ENCODE peak calls at places on chromosomes 11 and 22, in six cellular contexts. C is tibial artery, D is Right ventricle myocardium superior, J is hippocampal formation, K is NCI-H2227 treated with DMSO at 0.1 percent for 48 hours, S is GM12891. A is an unnamed sample.

GRCh38 chr11:120331301-120331966 is 4.8 kb upstream of the ARHGEF12 start:
- DNase-seq in C (no peak), D (peak), J (no peak), K (no peak), S (no peak), A (no peak)

GRCh38 chr11:110472858-110473257 is 43.1 kb downstream of the FDX1 start:
- DNase-seq in C (no peak), D (no peak), J (no peak), K (no peak), S (no peak), A (no peak)

GRCh38 chr11:74720596-74721478 is 10.4 kb downstream of the CHRDL2 start:
- DNase-seq in C (peak), D (peak), J (no peak), K (no peak), S (no peak), A (peak)

GRCh38 chr22:38718414-38718813 is 12.7 kb downstream of the GTPBP1 start:
- DNase-seq in C (peak), D (no peak), J (peak), K (peak), S (no peak), A (peak)

GRCh38 chr11:35103366-35104194 is 35.4 kb upstream of the CD44 start:
- DNase-seq in C (no peak), D (no peak), J (no peak), K (no peak), S (no peak), A (no peak)

GRCh38 chr11:67648140-67648795 is 2.3 kb downstream of the ACY3 start:
- DNase-seq in C (no peak), D (no peak), J (no peak), K (no peak), S (peak), A (peak)

GRCh38 chr22:37206841-37207821 is 5.1 kb downstream of the SSTR3 start:
- DNase-seq in C (peak), D (no peak), J (no peak), K (no peak), S (no peak), A (peak)

GRCh38 chr11:95398437-95399112 is 167.6 kb upstream of the SESN3 start:
- DNase-seq in C (no peak), D (no peak), J (no peak), K (no peak), S (no peak), A (no peak)

GRCh38 chr11:33347490-33348125 is 90.4 kb downstream of the HIPK3 start:
- DNase-seq in C (no peak), D (no peak), J (no peak), K (no peak), S (no peak), A (no peak)

GRCh38 chr22:45006101-45006872 is 3.5 kb downstream of the PHF21B start:
- DNase-seq in C (no peak), D (no peak), J (peak), K (peak), S (no peak), A (no peak)

GRCh38 chr11:28232649-28233048 is 124.5 kb downstream of the METTL15 start:
- DNase-seq in C (no peak), D (no peak), J (no peak), K (no peak), S (no peak), A (no peak)

GRCh38 chr11:65132238-65132987 is 1.9 kb downstream of the SYVN1 start:
- DNase-seq in C (peak), D (no peak), J (no peak), K (no peak), S (no peak), A (no peak)

GRCh38 chr22:49721211-49721763 is 106.4 kb downstream of the BRD1 start:
- DNase-seq in C (no peak), D (no peak), J (no peak), K (no peak), S (no peak), A (no peak)

GRCh38 chr11:88414385-88414861 is 76.9 kb upstream of the CTSC start:
- DNase-seq in C (no peak), D (no peak), J (peak), K (no peak), S (no peak), A (no peak)

GRCh38 chr22:27295605-27296004 is 506.0 kb downstream of the MN1 start:
- DNase-seq in C (no peak), D (no peak), J (no peak), K (no peak), S (no peak), A (no peak)

GRCh38 chr11:108322666-108323065 is 99.8 kb downstream of the ATM start:
- DNase-seq in C (no peak), D (no peak), J (no peak), K (no peak), S (no peak), A (no peak)

GRCh38 chr11:93537022-93537421 is 6.2 kb downstream of the SMCO4 start:
- DNase-seq in C (peak), D (peak), J (peak), K (no peak), S (no peak), A (peak)

GRCh38 chr22:36541831-36542391 is 12.9 kb upstream of the EIF3D start:
- DNase-seq in C (no peak), D (no peak), J (no peak), K (no peak), S (no peak), A (no peak)

GRCh38 chr11:68037481-68038225 is 1.2 kb upstream of the TCIRG1 start:
- DNase-seq in C (no peak), D (no peak), J (no peak), K (no peak), S (no peak), A (peak)

GRCh38 chr11:330307-330693 is 9.6 kb upstream of the IFITM3 start:
- DNase-seq in C (peak), D (no peak), J (no peak), K (no peak), S (no peak), A (no peak)

GRCh38 chr11:46363455-46363920 is 16.2 kb downstream of the DGKZ start:
- DNase-seq in C (no peak), D (peak), J (peak), K (no peak), S (no peak), A (peak)

GRCh38 chr22:44000123-44000522 is 24.0 kb upstream of the PARVB start:
- DNase-seq in C (no peak), D (no peak), J (no peak), K (no peak), S (no peak), A (no peak)

GRCh38 chr11:16097543-16097942 is 258.8 kb downstream of the SOX6 start:
- DNase-seq in C (no peak), D (no peak), J (no peak), K (no peak), S (no peak), A (no peak)

GRCh38 chr22:40203568-40203967 is 25.8 kb downstream of the TNRC6B start:
- DNase-seq in C (no peak), D (no peak), J (no peak), K (no peak), S (peak), A (no peak)

GRCh38 chr22:19176732-19177131 is 1.8 kb downstream of the SLC25A1 start:
- DNase-seq in C (no peak), D (no peak), J (no peak), K (no peak), S (no peak), A (no peak)

GRCh38 chr22:48240165-48240934 is 1477.9 kb downstream of the TBC1D22A start:
- DNase-seq in C (no peak), D (no peak), J (no peak), K (no peak), S (no peak), A (no peak)

GRCh38 chr11:109865558-109866186 is 227.5 kb upstream of the ZC3H12C start:
- DNase-seq in C (no peak), D (no peak), J (peak), K (no peak), S (no peak), A (no peak)

GRCh38 chr11:79294845-79295520 is 145.8 kb downstream of the TENM4 start:
- DNase-seq in C (no peak), D (no peak), J (no peak), K (no peak), S (no peak), A (no peak)